ENCODE peak calls at places on chromosomes 4 and X, in eight cellular contexts. H is activated CD4-positive, CD25-positive, alpha-beta regulatory T cell; I is CD4-positive, alpha-beta T cell; X is HT1080; Q is T1000; S is amniotic stem cell; B is T-helper 2 cell; E is germinal center. M is an unnamed sample.

GRCh38 chr4:65653740-65654361 is 16.4 kb downstream of the EPHA5 start:
- DNase-seq in I (no peak), X (no peak), H (no peak), E (no peak), Q (no peak), S (no peak), B (no peak), M (no peak)

GRCh38 chrX:63784902-63785692 is at the start of gene ARHGEF9:
- DNase-seq in E (no peak), X (no peak), B (no peak), H (no peak), S (no peak), Q (no peak), I (no peak), M (peak; percentile 16)

GRCh38 chrX:78514852-78515251 is 144.3 kb downstream of the RTL3 start:
- DNase-seq in E (no peak), X (peak; percentile 23), I (no peak), S (no peak), B (no peak), H (no peak), Q (no peak), M (no peak)

GRCh38 chr4:123786955-123787354 is 390.4 kb downstream of the SPRY1 start:
- DNase-seq in H (no peak), Q (no peak), B (no peak), I (no peak), S (no peak), E (no peak), X (no peak), M (peak; percentile 14)

GRCh38 chr4:103197765-103198110 is 405 bp downstream of the CENPE start:
- DNase-seq in H (no peak), E (no peak), Q (no peak), I (no peak), X (no peak), S (no peak), B (no peak), M (no peak)

GRCh38 chr4:89254847-89255246 is 52.8 kb downstream of the GPRIN3 start:
- DNase-seq in X (peak; percentile 2), H (peak; percentile 2), I (no peak), B (no peak), S (no peak), E (peak; percentile 56), Q (no peak), M (peak; percentile 40)

GRCh38 chrX:116204947-116205346 is 34.4 kb downstream of the AGTR2 start:
- DNase-seq in H (no peak), I (no peak), X (peak; percentile 44), B (no peak), E (no peak), Q (no peak), S (no peak), M (no peak)

GRCh38 chrX:41558531-41558930 is 111.4 kb downstream of the NYX start:
- DNase-seq in S (no peak), X (no peak), H (no peak), B (no peak), E (peak; percentile 18), Q (no peak), I (no peak), M (no peak)

GRCh38 chrX:15344106-15344505 is 8.8 kb upstream of the PIGA start:
- DNase-seq in I (no peak), E (no peak), H (no peak), B (no peak), X (no peak), Q (no peak), S (no peak), M (no peak)

GRCh38 chrX:2320089-2320488 is 180.7 kb downstream of the DHRSX start:
- DNase-seq in I (no peak), Q (no peak), H (no peak), S (no peak), E (no peak), X (no peak), B (no peak), M (no peak)

GRCh38 chr4:85740431-85740861 is 265.5 kb downstream of the ARHGAP24 start:
- DNase-seq in I (no peak), S (no peak), X (no peak), H (no peak), Q (no peak), E (no peak), B (no peak), M (no peak)

GRCh38 chr4:67327245-67327860 is 217.9 kb downstream of the CENPC start:
- DNase-seq in S (peak; percentile 32), X (peak; percentile 34), B (peak; percentile 3), E (peak; percentile 64), Q (no peak), I (peak; percentile 36), H (peak; percentile 2), M (peak; percentile 46)

GRCh38 chrX:71958281-71958675 is 47.6 kb downstream of the NHSL2 start:
- DNase-seq in I (no peak), Q (no peak), H (no peak), B (no peak), X (no peak), S (no peak), E (no peak), M (no peak)

GRCh38 chrX:137313627-137314026 is 252.3 kb upstream of the ZIC3 start:
- DNase-seq in E (no peak), S (no peak), B (no peak), Q (no peak), H (no peak), I (no peak), X (no peak), M (no peak)

GRCh38 chrX:21586001-21586400 is 72.1 kb downstream of the KLHL34 start:
- DNase-seq in Q (no peak), I (no peak), B (no peak), E (no peak), H (no peak), X (no peak), S (no peak), M (no peak)

GRCh38 chrX:20530319-20530979 is 263.7 kb upstream of the RPS6KA3 start:
- DNase-seq in E (peak; percentile 15), S (peak; percentile 1), Q (no peak), B (peak; percentile 18), I (peak; percentile 41), H (peak; percentile 6), X (peak; percentile 34), M (peak; percentile 57)

GRCh38 chr4:140260227-140260626 is 106.2 kb upstream of the MAML3 start:
- DNase-seq in Q (no peak), E (no peak), B (no peak), H (no peak), X (peak; percentile 90), S (peak; percentile 66), I (no peak), M (no peak)

GRCh38 chr4:2750719-2751605 is 5.2 kb downstream of the TNIP2 start:
- DNase-seq in E (no peak), B (no peak), I (no peak), X (no peak), S (no peak), H (no peak), Q (no peak), M (peak; percentile 66)

GRCh38 chr4:78693777-78694456 is 82.2 kb upstream of the BMP2K start:
- DNase-seq in H (no peak), S (no peak), Q (no peak), X (no peak), I (no peak), B (no peak), E (no peak), M (no peak)

GRCh38 chr4:70637239-70637920 is 8.8 kb downstream of the ENAM start:
- DNase-seq in S (no peak), I (no peak), H (no peak), X (no peak), Q (no peak), B (no peak), E (no peak), M (no peak)

GRCh38 chr4:126701756-126702155 is 931.0 kb upstream of the INTU start:
- DNase-seq in E (no peak), B (no peak), S (no peak), X (no peak), I (no peak), H (no peak), Q (no peak), M (no peak)

GRCh38 chr4:947491-947971 is 15.3 kb downstream of the TMEM175 start:
- DNase-seq in H (no peak), I (no peak), S (no peak), B (no peak), E (no peak), X (no peak), Q (no peak), M (no peak)